ENCODE peak calls at places on chromosomes 11 and 22, in ten cellular contexts. One of them, this sample, is unnamed.

GRCh38 chr11:30453705-30454104 is 130.8 kb downstream of the ARL14EP start:
- DNase-seq in left ventricle myocardium inferior: no peak
- DNase-seq in CD8-positive, alpha-beta T cell: no peak
- DNase-seq in dorsolateral prefrontal cortex: no peak
- DNase-seq in GM12878: no peak
- DNase-seq in Caco-2: no peak
- DNase-seq in tibial artery: no peak
- DNase-seq in ovary: no peak
- DNase-seq in nephron progenitor cell: no peak
- DNase-seq in activated CD8-positive, alpha-beta T cell treated with anti-CD3 and anti-CD28 coated beads for 36 hours: no peak
- DNase-seq in this sample: no peak

GRCh38 chr11:66877585-66877984 is 20.7 kb downstream of the LRFN4 start:
- DNase-seq in tibial artery: no peak
- DNase-seq in ovary: no peak
- DNase-seq in dorsolateral prefrontal cortex: no peak
- DNase-seq in left ventricle myocardium inferior: no peak
- DNase-seq in activated CD8-positive, alpha-beta T cell treated with anti-CD3 and anti-CD28 coated beads for 36 hours: no peak
- DNase-seq in Caco-2: no peak
- DNase-seq in CD8-positive, alpha-beta T cell: no peak
- DNase-seq in GM12878: no peak
- DNase-seq in nephron progenitor cell: no peak
- DNase-seq in this sample: no peak

GRCh38 chr11:76218449-76219206 is 12.3 kb upstream of the WNT11 start:
- DNase-seq in ovary: no peak
- DNase-seq in left ventricle myocardium inferior: peak; percentile 7
- DNase-seq in Caco-2: no peak
- DNase-seq in dorsolateral prefrontal cortex: no peak
- DNase-seq in nephron progenitor cell: no peak
- DNase-seq in activated CD8-positive, alpha-beta T cell treated with anti-CD3 and anti-CD28 coated beads for 36 hours: no peak
- DNase-seq in GM12878: no peak
- DNase-seq in CD8-positive, alpha-beta T cell: no peak
- DNase-seq in tibial artery: no peak
- DNase-seq in this sample: no peak

GRCh38 chr11:129973068-129973467 is 29.6 kb downstream of the PRDM10 start:
- DNase-seq in GM12878: no peak
- DNase-seq in dorsolateral prefrontal cortex: no peak
- DNase-seq in Caco-2: no peak
- DNase-seq in ovary: no peak
- DNase-seq in CD8-positive, alpha-beta T cell: no peak
- DNase-seq in nephron progenitor cell: no peak
- DNase-seq in left ventricle myocardium inferior: no peak
- DNase-seq in activated CD8-positive, alpha-beta T cell treated with anti-CD3 and anti-CD28 coated beads for 36 hours: no peak
- DNase-seq in tibial artery: no peak
- DNase-seq in this sample: peak; percentile 38

GRCh38 chr11:28366549-28367341 is 258.6 kb downstream of the METTL15 start:
- DNase-seq in GM12878: no peak
- DNase-seq in activated CD8-positive, alpha-beta T cell treated with anti-CD3 and anti-CD28 coated beads for 36 hours: no peak
- DNase-seq in tibial artery: no peak
- DNase-seq in dorsolateral prefrontal cortex: no peak
- DNase-seq in ovary: no peak
- DNase-seq in CD8-positive, alpha-beta T cell: no peak
- DNase-seq in nephron progenitor cell: no peak
- DNase-seq in Caco-2: no peak
- DNase-seq in left ventricle myocardium inferior: no peak
- DNase-seq in this sample: no peak

GRCh38 chr22:29609139-29609538 is 5.7 kb downstream of the NF2 start:
- DNase-seq in GM12878: no peak
- DNase-seq in activated CD8-positive, alpha-beta T cell treated with anti-CD3 and anti-CD28 coated beads for 36 hours: no peak
- DNase-seq in dorsolateral prefrontal cortex: no peak
- DNase-seq in ovary: no peak
- DNase-seq in nephron progenitor cell: no peak
- DNase-seq in CD8-positive, alpha-beta T cell: no peak
- DNase-seq in left ventricle myocardium inferior: no peak
- DNase-seq in Caco-2: no peak
- DNase-seq in tibial artery: no peak
- DNase-seq in this sample: no peak

GRCh38 chr11:93519179-93519578 is 24.0 kb downstream of the SMCO4 start:
- DNase-seq in Caco-2: no peak
- DNase-seq in CD8-positive, alpha-beta T cell: no peak
- DNase-seq in tibial artery: no peak
- DNase-seq in left ventricle myocardium inferior: no peak
- DNase-seq in ovary: no peak
- DNase-seq in nephron progenitor cell: no peak
- DNase-seq in GM12878: no peak
- DNase-seq in activated CD8-positive, alpha-beta T cell treated with anti-CD3 and anti-CD28 coated beads for 36 hours: no peak
- DNase-seq in dorsolateral prefrontal cortex: no peak
- DNase-seq in this sample: no peak

GRCh38 chr22:20957691-20958440 is 9.2 kb upstream of the AIFM3 start:
- DNase-seq in GM12878: no peak
- DNase-seq in left ventricle myocardium inferior: peak; percentile 33
- DNase-seq in ovary: no peak
- DNase-seq in CD8-positive, alpha-beta T cell: no peak
- DNase-seq in Caco-2: peak; percentile 66
- DNase-seq in activated CD8-positive, alpha-beta T cell treated with anti-CD3 and anti-CD28 coated beads for 36 hours: no peak
- DNase-seq in nephron progenitor cell: peak; percentile 55
- DNase-seq in tibial artery: no peak
- DNase-seq in dorsolateral prefrontal cortex: no peak
- DNase-seq in this sample: peak; percentile 73

GRCh38 chr11:19988598-19988997 is 171.7 kb downstream of the DBX1 start:
- DNase-seq in left ventricle myocardium inferior: peak; percentile 25
- DNase-seq in tibial artery: no peak
- DNase-seq in dorsolateral prefrontal cortex: no peak
- DNase-seq in nephron progenitor cell: no peak
- DNase-seq in Caco-2: no peak
- DNase-seq in GM12878: no peak
- DNase-seq in CD8-positive, alpha-beta T cell: no peak
- DNase-seq in activated CD8-positive, alpha-beta T cell treated with anti-CD3 and anti-CD28 coated beads for 36 hours: no peak
- DNase-seq in ovary: peak; percentile 20
- DNase-seq in this sample: no peak

GRCh38 chr11:116073854-116074837 is 569.9 kb upstream of the CADM1 start:
- DNase-seq in Caco-2: peak; percentile 61
- DNase-seq in activated CD8-positive, alpha-beta T cell treated with anti-CD3 and anti-CD28 coated beads for 36 hours: no peak
- DNase-seq in dorsolateral prefrontal cortex: peak; percentile 75
- DNase-seq in tibial artery: no peak
- DNase-seq in left ventricle myocardium inferior: peak; percentile 47
- DNase-seq in CD8-positive, alpha-beta T cell: no peak
- DNase-seq in GM12878: peak; percentile 82
- DNase-seq in ovary: no peak
- DNase-seq in nephron progenitor cell: no peak
- DNase-seq in this sample: peak; percentile 77

GRCh38 chr11:100676901-100677300 is 10.2 kb upstream of the ARHGAP42 start:
- DNase-seq in Caco-2: no peak
- DNase-seq in CD8-positive, alpha-beta T cell: no peak
- DNase-seq in tibial artery: no peak
- DNase-seq in activated CD8-positive, alpha-beta T cell treated with anti-CD3 and anti-CD28 coated beads for 36 hours: no peak
- DNase-seq in GM12878: no peak
- DNase-seq in dorsolateral prefrontal cortex: no peak
- DNase-seq in left ventricle myocardium inferior: no peak
- DNase-seq in ovary: no peak
- DNase-seq in nephron progenitor cell: no peak
- DNase-seq in this sample: no peak

GRCh38 chr11:120409655-120410054 is 73.4 kb downstream of the ARHGEF12 start:
- DNase-seq in GM12878: no peak
- DNase-seq in CD8-positive, alpha-beta T cell: no peak
- DNase-seq in left ventricle myocardium inferior: no peak
- DNase-seq in tibial artery: no peak
- DNase-seq in nephron progenitor cell: no peak
- DNase-seq in dorsolateral prefrontal cortex: no peak
- DNase-seq in Caco-2: no peak
- DNase-seq in activated CD8-positive, alpha-beta T cell treated with anti-CD3 and anti-CD28 coated beads for 36 hours: no peak
- DNase-seq in ovary: no peak
- DNase-seq in this sample: no peak
- TF ChIP-seq CTCF in GM12878: no peak
- TF ChIP-seq CTCF in CD8-positive, alpha-beta T cell: no peak
- TF ChIP-seq CTCF in left ventricle myocardium inferior: no peak
- TF ChIP-seq CTCF in tibial artery: no peak
- TF ChIP-seq CTCF in nephron progenitor cell: no peak
- TF ChIP-seq CTCF in dorsolateral prefrontal cortex: no peak
- TF ChIP-seq CTCF in Caco-2: no peak
- TF ChIP-seq CTCF in activated CD8-positive, alpha-beta T cell treated with anti-CD3 and anti-CD28 coated beads for 36 hours: no peak
- TF ChIP-seq CTCF in ovary: no peak
- TF ChIP-seq CTCF in this sample: no peak

GRCh38 chr22:43740587-43741270 is 71.4 kb downstream of the EFCAB6 start:
- DNase-seq in left ventricle myocardium inferior: no peak
- DNase-seq in ovary: no peak
- DNase-seq in Caco-2: no peak
- DNase-seq in GM12878: no peak
- DNase-seq in tibial artery: no peak
- DNase-seq in CD8-positive, alpha-beta T cell: no peak
- DNase-seq in dorsolateral prefrontal cortex: no peak
- DNase-seq in nephron progenitor cell: no peak
- DNase-seq in activated CD8-positive, alpha-beta T cell treated with anti-CD3 and anti-CD28 coated beads for 36 hours: no peak
- DNase-seq in this sample: no peak
- TF ChIP-seq CTCF in left ventricle myocardium inferior: no peak
- TF ChIP-seq CTCF in ovary: no peak
- TF ChIP-seq CTCF in Caco-2: no peak
- TF ChIP-seq CTCF in GM12878: no peak
- TF ChIP-seq CTCF in tibial artery: no peak
- TF ChIP-seq CTCF in CD8-positive, alpha-beta T cell: no peak
- TF ChIP-seq CTCF in dorsolateral prefrontal cortex: no peak
- TF ChIP-seq CTCF in nephron progenitor cell: no peak
- TF ChIP-seq CTCF in activated CD8-positive, alpha-beta T cell treated with anti-CD3 and anti-CD28 coated beads for 36 hours: no peak
- TF ChIP-seq CTCF in this sample: no peak

DNA sequence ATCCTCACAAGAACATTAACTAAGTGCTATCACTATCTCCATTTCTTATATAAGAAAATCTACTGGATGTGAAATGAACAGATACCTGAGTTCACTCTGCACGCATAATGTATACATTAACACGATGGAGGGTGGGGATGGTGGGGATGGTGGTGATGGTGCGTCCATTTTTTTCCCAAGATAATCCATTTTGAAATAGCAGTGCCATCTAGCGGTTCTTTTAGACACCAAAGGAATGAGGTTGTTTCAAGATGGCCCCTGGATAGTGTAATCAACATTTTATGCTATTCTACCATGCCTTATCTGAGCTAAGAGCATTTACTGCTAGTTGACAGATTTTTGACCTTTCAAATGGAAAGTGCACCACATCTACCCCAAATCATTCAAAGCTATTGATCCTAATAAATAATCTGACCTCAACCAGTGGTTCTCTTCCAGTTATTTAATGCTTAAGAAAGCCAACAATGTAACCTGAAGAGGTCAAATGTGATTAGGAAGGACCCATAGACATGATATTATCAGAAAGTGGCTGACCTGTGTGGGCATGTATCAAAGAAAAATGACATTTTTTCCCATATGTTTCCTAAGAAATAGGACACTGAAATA is 714.7 kb upstream of the TENM4 start:
- DNase-seq in tibial artery: no peak
- DNase-seq in GM12878: no peak
- DNase-seq in left ventricle myocardium inferior: no peak
- DNase-seq in CD8-positive, alpha-beta T cell: no peak
- DNase-seq in Caco-2: peak; percentile 63
- DNase-seq in dorsolateral prefrontal cortex: no peak
- DNase-seq in nephron progenitor cell: peak; percentile 24
- DNase-seq in activated CD8-positive, alpha-beta T cell treated with anti-CD3 and anti-CD28 coated beads for 36 hours: no peak
- DNase-seq in ovary: no peak
- DNase-seq in this sample: peak; percentile 6
- TF ChIP-seq CTCF in tibial artery: no peak
- TF ChIP-seq CTCF in GM12878: peak; percentile 50
- TF ChIP-seq CTCF in left ventricle myocardium inferior: peak; percentile 62
- TF ChIP-seq CTCF in CD8-positive, alpha-beta T cell: no peak
- TF ChIP-seq CTCF in Caco-2: peak; percentile 73
- TF ChIP-seq CTCF in dorsolateral prefrontal cortex: peak; percentile 33
- TF ChIP-seq CTCF in nephron progenitor cell: peak; percentile 59
- TF ChIP-seq CTCF in activated CD8-positive, alpha-beta T cell treated with anti-CD3 and anti-CD28 coated beads for 36 hours: peak; percentile 29
- TF ChIP-seq CTCF in ovary: no peak
- TF ChIP-seq CTCF in this sample: peak; percentile 31

GRCh38 chr22:43925433-43926348 is 2.1 kb downstream of the PNPLA3 start:
- DNase-seq in GM12878: no peak
- DNase-seq in left ventricle myocardium inferior: no peak
- DNase-seq in activated CD8-positive, alpha-beta T cell treated with anti-CD3 and anti-CD28 coated beads for 36 hours: no peak
- DNase-seq in CD8-positive, alpha-beta T cell: no peak
- DNase-seq in tibial artery: no peak
- DNase-seq in ovary: no peak
- DNase-seq in dorsolateral prefrontal cortex: no peak
- DNase-seq in nephron progenitor cell: peak; percentile 29
- DNase-seq in Caco-2: peak; percentile 20
- DNase-seq in this sample: no peak

GRCh38 chr22:43922123-43922522 is 1.5 kb upstream of the PNPLA3 start:
- DNase-seq in ovary: no peak
- DNase-seq in CD8-positive, alpha-beta T cell: no peak
- DNase-seq in Caco-2: peak; percentile 10
- DNase-seq in dorsolateral prefrontal cortex: no peak
- DNase-seq in activated CD8-positive, alpha-beta T cell treated with anti-CD3 and anti-CD28 coated beads for 36 hours: no peak
- DNase-seq in nephron progenitor cell: no peak
- DNase-seq in GM12878: no peak
- DNase-seq in left ventricle myocardium inferior: no peak
- DNase-seq in tibial artery: no peak
- DNase-seq in this sample: no peak

GRCh38 chr22:43926349-43926710 is 2.7 kb downstream of the PNPLA3 start:
- DNase-seq in CD8-positive, alpha-beta T cell: no peak
- DNase-seq in left ventricle myocardium inferior: no peak
- DNase-seq in ovary: no peak
- DNase-seq in dorsolateral prefrontal cortex: no peak
- DNase-seq in nephron progenitor cell: no peak
- DNase-seq in Caco-2: no peak
- DNase-seq in tibial artery: no peak
- DNase-seq in activated CD8-positive, alpha-beta T cell treated with anti-CD3 and anti-CD28 coated beads for 36 hours: no peak
- DNase-seq in GM12878: no peak
- DNase-seq in this sample: no peak

GRCh38 chr22:43923191-43923590 is 414 bp upstream of the PNPLA3 start:
- DNase-seq in tibial artery: no peak
- DNase-seq in dorsolateral prefrontal cortex: no peak
- DNase-seq in GM12878: no peak
- DNase-seq in activated CD8-positive, alpha-beta T cell treated with anti-CD3 and anti-CD28 coated beads for 36 hours: peak; percentile 27
- DNase-seq in left ventricle myocardium inferior: no peak
- DNase-seq in CD8-positive, alpha-beta T cell: peak; percentile 11
- DNase-seq in ovary: no peak
- DNase-seq in nephron progenitor cell: no peak
- DNase-seq in Caco-2: peak; percentile 8
- DNase-seq in this sample: peak; percentile 50

DNA sequence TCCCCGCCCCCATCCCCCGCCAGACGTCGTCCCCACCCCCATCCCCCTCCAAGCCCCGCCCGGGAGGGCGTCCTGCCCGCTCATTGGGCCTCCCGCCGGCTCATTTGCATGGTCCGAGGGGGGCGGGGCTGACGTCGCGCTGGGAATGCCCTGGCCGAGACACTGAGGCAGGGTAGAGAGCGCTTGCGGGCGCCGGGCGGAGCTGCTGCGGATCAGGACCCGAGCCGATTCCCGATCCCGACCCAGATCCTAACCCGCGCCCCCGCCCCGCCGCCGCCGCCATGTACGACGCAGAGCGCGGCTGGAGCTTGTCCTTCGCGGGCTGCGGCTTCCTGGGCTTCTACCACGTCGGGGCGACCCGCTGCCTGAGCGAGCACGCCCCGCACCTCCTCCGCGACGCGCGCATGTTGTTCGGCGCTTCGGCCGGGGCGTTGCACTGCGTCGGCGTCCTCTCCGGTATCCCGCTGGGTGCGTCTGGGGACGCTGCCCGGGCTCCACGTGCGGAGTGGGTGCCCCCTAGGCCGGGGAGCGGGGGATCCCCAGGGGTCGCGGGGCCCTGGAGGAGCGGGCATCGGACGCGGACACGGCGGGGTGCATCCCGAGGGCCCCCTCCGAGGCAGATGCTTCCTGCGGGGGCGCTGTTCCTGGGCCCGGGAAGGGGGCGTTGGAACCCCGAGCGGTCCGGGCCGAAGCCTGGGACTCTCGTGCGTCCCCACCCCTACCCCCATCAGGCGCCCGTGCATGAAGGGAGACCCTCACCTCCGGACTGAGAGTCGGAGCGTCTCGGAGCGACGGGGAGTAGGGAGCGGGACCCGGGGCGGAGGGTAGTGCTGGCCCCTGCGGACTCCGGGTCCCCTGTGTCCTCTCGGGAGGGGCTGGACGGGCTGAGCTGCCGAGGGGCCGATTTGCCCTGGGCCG is at the start of gene PNPLA3:
- DNase-seq in ovary: peak; percentile 93
- DNase-seq in activated CD8-positive, alpha-beta T cell treated with anti-CD3 and anti-CD28 coated beads for 36 hours: peak; percentile 86
- DNase-seq in CD8-positive, alpha-beta T cell: peak; percentile 79
- DNase-seq in tibial artery: peak; percentile 82
- DNase-seq in Caco-2: peak; percentile 95
- DNase-seq in GM12878: no peak
- DNase-seq in dorsolateral prefrontal cortex: peak; percentile 92
- DNase-seq in nephron progenitor cell: peak; percentile 98
- DNase-seq in left ventricle myocardium inferior: peak; percentile 91
- DNase-seq in this sample: peak; percentile 86
- TF ChIP-seq CTCF in ovary: no peak
- TF ChIP-seq CTCF in activated CD8-positive, alpha-beta T cell treated with anti-CD3 and anti-CD28 coated beads for 36 hours: no peak
- TF ChIP-seq CTCF in CD8-positive, alpha-beta T cell: no peak
- TF ChIP-seq CTCF in tibial artery: no peak
- TF ChIP-seq CTCF in Caco-2: no peak
- TF ChIP-seq CTCF in GM12878: no peak
- TF ChIP-seq CTCF in dorsolateral prefrontal cortex: no peak
- TF ChIP-seq CTCF in nephron progenitor cell: peak; percentile 15
- TF ChIP-seq CTCF in left ventricle myocardium inferior: no peak
- TF ChIP-seq CTCF in this sample: no peak

This sample was measured in GM10248.